ENCODE peak calls at places on chromosome 4, in six cellular contexts. C is HEK293T; I is adrenal gland; E is body of pancreas; H is stimulated activated CD8-positive, alpha-beta memory T cell treated with anti-CD3 and anti-CD28 coated beads, Interleukin-15, amount 100 ng/mL, for 24 hours; V is fibroblast of villous mesenchyme. R is an unnamed sample.
A peak's percentile ranks its signal among the peaks of the same experiment; 100 is the strongest.

GRCh38 chr4:15895517-15895916 is 43.0 kb downstream of the FGFBP1 start:
- DNase-seq in V (no peak), I (no peak), H (no peak), E (no peak), C (no peak), R (no peak)

GRCh38 chr4:108702960-108703359 is 52.6 kb downstream of the OSTC start:
- DNase-seq in I (no peak), C (no peak), E (no peak), V (peak; percentile 14), H (no peak), R (no peak)

GRCh38 chr4:7941111-7942018 is 1.7 kb upstream of the AFAP1 start:
- DNase-seq in V (no peak), I (no peak), H (no peak), E (no peak), C (no peak), R (no peak)

GRCh38 chr4:183905081-183905592 is at the start of gene STOX2:
- DNase-seq in V (peak; percentile 18), H (no peak), C (peak; percentile 62), E (peak; percentile 94), I (peak; percentile 56), R (no peak)

GRCh38 chr4:136763844-136764446 is 768.3 kb downstream of the PCDH18 start:
- DNase-seq in H (no peak), I (no peak), V (peak; percentile 3), E (no peak), C (no peak), R (no peak)

GRCh38 chr4:157075811-157076577 is at the start of gene GLRB:
- DNase-seq in V (peak; percentile 32), H (no peak), C (peak; percentile 69), I (peak; percentile 14), E (peak; percentile 61), R (no peak)

GRCh38 chr4:107825072-107825789 is 499 bp downstream of the SGMS2 start:
- DNase-seq in E (peak; percentile 78), H (no peak), V (peak; percentile 62), C (peak; percentile 60), I (peak; percentile 53), R (peak; percentile 71)

GRCh38 chr4:173167793-173168395 is 717 bp upstream of the GALNT7 start:
- DNase-seq in V (no peak), H (no peak), I (no peak), E (peak; percentile 76), C (peak; percentile 53), R (no peak)

GRCh38 chr4:155759372-155760252 is 791 bp downstream of the GUCY1B1 start:
- DNase-seq in H (no peak), C (peak; percentile 64), E (peak; percentile 68), I (no peak), V (peak; percentile 48), R (peak; percentile 6)

GRCh38 chr4:86496094-86497060 is 97.7 kb upstream of the PTPN13 start:
- DNase-seq in I (peak; percentile 37), H (no peak), C (peak; percentile 49), E (peak; percentile 57), V (peak; percentile 67), R (no peak)

GRCh38 chr4:3293410-3294391 is 880 bp downstream of the RGS12 start:
- DNase-seq in E (no peak), I (peak; percentile 19), H (no peak), C (peak; percentile 27), V (no peak), R (no peak)

GRCh38 chr4:10872833-10873517 is 188.4 kb upstream of the CLNK start:
- DNase-seq in E (no peak), H (no peak), C (no peak), I (no peak), V (no peak), R (no peak)

GRCh38 chr4:160175064-160175643 is 1072.3 kb downstream of the RAPGEF2 start:
- DNase-seq in H (no peak), I (no peak), E (no peak), V (no peak), C (no peak), R (no peak)

GRCh38 chr4:100162027-100162685 is 28.1 kb downstream of the DDIT4L start:
- DNase-seq in E (no peak), V (no peak), H (no peak), I (no peak), C (no peak), R (no peak)